ENCODE peak calls at places on chromosomes 3 and 15, in nine cellular contexts. K is amygdala; A is activated CD4-positive, alpha-beta memory T cell treated with anti-CD3 and anti-CD28 coated beads for 36 hours; D is hypothalamus; I is stimulated activated CD8-positive, alpha-beta memory T cell treated with anti-CD3 and anti-CD28 coated beads, Interleukin-15, amount 100 ng/mL, for 24 hours; E is left ventricle myocardium inferior; H is B cell; R is A549; F is stimulated activated CD4-positive, alpha-beta T cell treated with anti-CD3 and anti-CD28 coated beads, TNF-alpha, amount 100 ng/mL, for 4 hours. C is an unnamed sample.
A peak's percentile ranks its signal among the peaks of the same experiment; 100 is the strongest.

GRCh38 chr15:63323798-63324651 is 46.6 kb downstream of the APH1B start:
- DNase-seq in K (no peak), A (peak; percentile 24), D (no peak), I (no peak), E (no peak), H (no peak), R (no peak), F (no peak), C (no peak)

GRCh38 chr3:124832782-124833709 is 54.1 kb downstream of the ITGB5 start:
- DNase-seq in K (no peak), A (no peak), D (no peak), I (no peak), E (no peak), H (no peak), R (no peak), F (no peak), C (no peak)

GRCh38 chr15:71679223-71680078 is 130.9 kb upstream of the NR2E3 start:
- DNase-seq in K (no peak), A (no peak), D (no peak), I (no peak), E (no peak), H (no peak), R (no peak), F (no peak), C (no peak)

GRCh38 chr3:22013641-22014040 is 262.6 kb upstream of the ZNF385D start:
- DNase-seq in K (no peak), A (no peak), D (no peak), I (no peak), E (no peak), H (no peak), R (no peak), F (no peak), C (no peak)

GRCh38 chr3:113685956-113686721 is 10.3 kb downstream of the USF3 start:
- DNase-seq in K (no peak), A (no peak), D (no peak), I (no peak), E (no peak), H (no peak), R (no peak), F (no peak), C (peak; percentile 69)

GRCh38 chr3:197380786-197381185 is 82.4 kb upstream of the DLG1 start:
- DNase-seq in K (no peak), A (no peak), D (no peak), I (no peak), E (no peak), H (no peak), R (no peak), F (no peak), C (peak; percentile 64)

GRCh38 chr3:126197854-126198584 is 17.6 kb upstream of the ALDH1L1 start:
- DNase-seq in K (peak; percentile 20), A (peak; percentile 66), D (peak; percentile 45), I (no peak), E (peak; percentile 54), H (peak; percentile 48), R (peak; percentile 72), F (no peak), C (peak; percentile 82)

GRCh38 chr3:191263850-191264249 is 64.8 kb downstream of the OSTN start:
- DNase-seq in K (no peak), A (no peak), D (no peak), I (no peak), E (no peak), H (no peak), R (no peak), F (no peak), C (no peak)

GRCh38 chr3:4949659-4950058 is 29.6 kb upstream of the BHLHE40 start:
- DNase-seq in K (no peak), A (no peak), D (no peak), I (no peak), E (no peak), H (no peak), R (no peak), F (no peak), C (no peak)

GRCh38 chr15:101113114-101114005 is 138.5 kb downstream of the CHSY1 start:
- DNase-seq in K (no peak), A (no peak), D (no peak), I (no peak), E (no peak), H (no peak), R (no peak), F (no peak), C (no peak)

GRCh38 chr3:194130807-194131589 is 5.0 kb upstream of the HES1 start:
- DNase-seq in K (peak; percentile 14), A (no peak), D (no peak), I (no peak), E (no peak), H (peak; percentile 74), R (peak; percentile 74), F (no peak), C (no peak)

GRCh38 chr15:68314563-68314962 is 37.0 kb downstream of the FEM1B start:
- DNase-seq in K (no peak), A (no peak), D (no peak), I (no peak), E (no peak), H (no peak), R (no peak), F (no peak), C (no peak)

GRCh38 chr3:157239082-157239704 is 79.2 kb upstream of the CCNL1 start:
- DNase-seq in K (peak; percentile 21), A (peak; percentile 85), D (no peak), I (peak; percentile 26), E (peak; percentile 43), H (peak; percentile 31), R (peak; percentile 60), F (peak; percentile 40), C (peak; percentile 34)

GRCh38 chr15:23561914-23562313 is 3.6 kb upstream of the MKRN3 start:
- DNase-seq in K (no peak), A (no peak), D (no peak), I (no peak), E (no peak), H (no peak), R (no peak), F (no peak), C (no peak)

GRCh38 chr3:72123908-72124441 is 339.0 kb upstream of the PROK2 start:
- DNase-seq in K (no peak), A (peak; percentile 73), D (no peak), I (no peak), E (peak; percentile 36), H (no peak), R (peak; percentile 87), F (no peak), C (peak; percentile 94)

GRCh38 chr3:45679805-45680204 is 9.4 kb upstream of the SACM1L start:
- DNase-seq in K (no peak), A (no peak), D (no peak), I (no peak), E (no peak), H (no peak), R (no peak), F (no peak), C (no peak)

GRCh38 chr3:194868831-194869230 is 183.1 kb downstream of the FAM43A start:
- DNase-seq in K (no peak), A (no peak), D (no peak), I (no peak), E (no peak), H (no peak), R (no peak), F (no peak), C (no peak)

GRCh38 chr15:83011271-83012037 is at the start of gene C15orf40:
- DNase-seq in K (peak; percentile 80), A (peak; percentile 90), D (peak; percentile 86), I (peak; percentile 69), E (peak; percentile 91), H (peak; percentile 95), R (peak; percentile 95), F (peak; percentile 72), C (peak; percentile 83)

GRCh38 chr15:93900476-93901400 is 330.6 kb upstream of the MCTP2 start:
- DNase-seq in K (no peak), A (no peak), D (no peak), I (no peak), E (no peak), H (no peak), R (no peak), F (no peak), C (no peak)

GRCh38 chr15:90718232-90718631 is 1.1 kb downstream of the BLM start:
- DNase-seq in K (no peak), A (no peak), D (no peak), I (no peak), E (no peak), H (no peak), R (no peak), F (no peak), C (peak; percentile 6)

GRCh38 chr15:65918357-65918920 is 49.1 kb downstream of the RAB11A start:
- DNase-seq in K (no peak), A (peak; percentile 27), D (no peak), I (no peak), E (no peak), H (no peak), R (no peak), F (no peak), C (no peak)

GRCh38 chr15:40782609-40783227 is 12.9 kb downstream of the C15orf62 start:
- DNase-seq in K (no peak), A (peak; percentile 87), D (no peak), I (peak; percentile 52), E (no peak), H (peak; percentile 78), R (peak; percentile 66), F (peak; percentile 63), C (no peak)

GRCh38 chr15:70768247-70768883 is 5.0 kb upstream of the UACA start:
- DNase-seq in K (no peak), A (no peak), D (no peak), I (no peak), E (no peak), H (peak; percentile 49), R (no peak), F (no peak), C (no peak)

GRCh38 chr3:124297062-124297980 is 305.4 kb upstream of the ROPN1 start:
- DNase-seq in K (no peak), A (no peak), D (no peak), I (no peak), E (no peak), H (no peak), R (no peak), F (no peak), C (no peak)

GRCh38 chr3:111156506-111156905 is 84.9 kb downstream of the NECTIN3 start:
- DNase-seq in K (no peak), A (no peak), D (no peak), I (no peak), E (no peak), H (no peak), R (no peak), F (no peak), C (no peak)

C was measured in gastrocnemius medialis.